ENCODE peak calls at places on chromosomes 12 and 14, in seven cellular contexts. One of them, this sample, is unnamed. For H3K4me1, the result is how much of the 10 kb centered on the place peaks cover.

GRCh38 chr12:5043589-5044419 is at the start of gene KCNA5:
- DNase-seq in psoas muscle: no peak
- DNase-seq in left ventricle myocardium inferior: peak
- DNase-seq in uterus: no peak
- DNase-seq in Karpas-422: no peak
- DNase-seq in thoracic aorta: no peak
- DNase-seq in adrenal gland: no peak
- DNase-seq in this sample: no peak

GRCh38 chr12:115452751-115453281 is 768.8 kb upstream of the TBX3 start:
- DNase-seq in psoas muscle: no peak
- DNase-seq in left ventricle myocardium inferior: no peak
- DNase-seq in uterus: no peak
- DNase-seq in Karpas-422: no peak
- DNase-seq in thoracic aorta: no peak
- DNase-seq in adrenal gland: no peak
- DNase-seq in this sample: no peak

GRCh38 chr12:14710632-14711324 is 14.4 kb upstream of the GUCY2C start:
- DNase-seq in psoas muscle: no peak
- DNase-seq in left ventricle myocardium inferior: no peak
- DNase-seq in uterus: peak
- DNase-seq in Karpas-422: no peak
- DNase-seq in thoracic aorta: no peak
- DNase-seq in adrenal gland: no peak
- DNase-seq in this sample: no peak

GRCh38 chr14:68724914-68725313 is 68.0 kb downstream of the ZFP36L1 start:
- DNase-seq in psoas muscle: no peak
- DNase-seq in left ventricle myocardium inferior: no peak
- DNase-seq in uterus: peak
- DNase-seq in Karpas-422: no peak
- DNase-seq in thoracic aorta: no peak
- DNase-seq in adrenal gland: no peak
- DNase-seq in this sample: no peak

GRCh38 chr14:50954811-50955372 is 10.6 kb upstream of the PYGL start:
- DNase-seq in psoas muscle: no peak
- DNase-seq in left ventricle myocardium inferior: no peak
- DNase-seq in uterus: no peak
- DNase-seq in Karpas-422: peak
- DNase-seq in thoracic aorta: no peak
- DNase-seq in adrenal gland: peak
- DNase-seq in this sample: no peak

GRCh38 chr12:50353404-50353803 is 43.0 kb downstream of the FAM186A start:
- DNase-seq in psoas muscle: no peak
- DNase-seq in left ventricle myocardium inferior: no peak
- DNase-seq in uterus: no peak
- DNase-seq in Karpas-422: no peak
- DNase-seq in thoracic aorta: no peak
- DNase-seq in adrenal gland: no peak
- DNase-seq in this sample: no peak

GRCh38 chr14:85172889-85173458 is 357.0 kb upstream of the FLRT2 start:
- DNase-seq in psoas muscle: no peak
- DNase-seq in left ventricle myocardium inferior: no peak
- DNase-seq in uterus: no peak
- DNase-seq in Karpas-422: no peak
- DNase-seq in thoracic aorta: no peak
- DNase-seq in adrenal gland: no peak
- DNase-seq in this sample: no peak

GRCh38 chr12:110355080-110355479 is 48.4 kb downstream of the ANAPC7 start:
- DNase-seq in psoas muscle: no peak
- DNase-seq in left ventricle myocardium inferior: no peak
- DNase-seq in uterus: no peak
- DNase-seq in Karpas-422: peak
- DNase-seq in thoracic aorta: no peak
- DNase-seq in adrenal gland: no peak
- DNase-seq in this sample: no peak

GRCh38 chr12:63965936-63966602 is 121.6 kb downstream of the SRGAP1 start:
- DNase-seq in psoas muscle: no peak
- DNase-seq in left ventricle myocardium inferior: no peak
- DNase-seq in uterus: no peak
- DNase-seq in Karpas-422: no peak
- DNase-seq in thoracic aorta: no peak
- DNase-seq in adrenal gland: no peak
- DNase-seq in this sample: no peak

GRCh38 chr14:45891417-45892080 is 638.5 kb upstream of the MIS18BP1 start:
- DNase-seq in psoas muscle: no peak
- DNase-seq in left ventricle myocardium inferior: no peak
- DNase-seq in uterus: peak
- DNase-seq in Karpas-422: no peak
- DNase-seq in thoracic aorta: no peak
- DNase-seq in adrenal gland: peak
- DNase-seq in this sample: no peak

GRCh38 chr12:19981944-19982343 is 386.4 kb upstream of the PDE3A start:
- DNase-seq in psoas muscle: no peak
- DNase-seq in left ventricle myocardium inferior: no peak
- DNase-seq in uterus: no peak
- DNase-seq in Karpas-422: no peak
- DNase-seq in thoracic aorta: no peak
- DNase-seq in adrenal gland: no peak
- DNase-seq in this sample: no peak

GRCh38 chr14:26204954-26205479 is 392.8 kb downstream of the NOVA1 start:
- DNase-seq in psoas muscle: peak
- DNase-seq in left ventricle myocardium inferior: peak
- DNase-seq in uterus: peak
- DNase-seq in Karpas-422: no peak
- DNase-seq in thoracic aorta: no peak
- DNase-seq in adrenal gland: peak
- DNase-seq in this sample: no peak

GRCh38 chr14:20631821-20632389 is 9.6 kb downstream of the OR6S1 start:
- DNase-seq in psoas muscle: peak
- DNase-seq in left ventricle myocardium inferior: peak
- DNase-seq in uterus: peak
- DNase-seq in Karpas-422: no peak
- DNase-seq in thoracic aorta: no peak
- DNase-seq in adrenal gland: peak
- DNase-seq in this sample: peak

GRCh38 chr14:20632448-20632830 is 9.1 kb downstream of the OR6S1 start:
- DNase-seq in psoas muscle: no peak
- DNase-seq in left ventricle myocardium inferior: no peak
- DNase-seq in uterus: no peak
- DNase-seq in Karpas-422: no peak
- DNase-seq in thoracic aorta: no peak
- DNase-seq in adrenal gland: no peak
- DNase-seq in this sample: no peak

GRCh38 chr14:20630340-20631022 is 11.0 kb downstream of the OR6S1 start:
- DNase-seq in psoas muscle: no peak
- DNase-seq in left ventricle myocardium inferior: no peak
- DNase-seq in uterus: peak
- DNase-seq in Karpas-422: no peak
- DNase-seq in thoracic aorta: no peak
- DNase-seq in adrenal gland: no peak
- DNase-seq in this sample: no peak

GRCh38 chr14:20631023-20631820 is 10.3 kb downstream of the OR6S1 start:
- DNase-seq in psoas muscle: no peak
- DNase-seq in left ventricle myocardium inferior: no peak
- DNase-seq in uterus: peak
- DNase-seq in Karpas-422: peak
- DNase-seq in thoracic aorta: no peak
- DNase-seq in adrenal gland: peak
- DNase-seq in this sample: peak

DNA sequence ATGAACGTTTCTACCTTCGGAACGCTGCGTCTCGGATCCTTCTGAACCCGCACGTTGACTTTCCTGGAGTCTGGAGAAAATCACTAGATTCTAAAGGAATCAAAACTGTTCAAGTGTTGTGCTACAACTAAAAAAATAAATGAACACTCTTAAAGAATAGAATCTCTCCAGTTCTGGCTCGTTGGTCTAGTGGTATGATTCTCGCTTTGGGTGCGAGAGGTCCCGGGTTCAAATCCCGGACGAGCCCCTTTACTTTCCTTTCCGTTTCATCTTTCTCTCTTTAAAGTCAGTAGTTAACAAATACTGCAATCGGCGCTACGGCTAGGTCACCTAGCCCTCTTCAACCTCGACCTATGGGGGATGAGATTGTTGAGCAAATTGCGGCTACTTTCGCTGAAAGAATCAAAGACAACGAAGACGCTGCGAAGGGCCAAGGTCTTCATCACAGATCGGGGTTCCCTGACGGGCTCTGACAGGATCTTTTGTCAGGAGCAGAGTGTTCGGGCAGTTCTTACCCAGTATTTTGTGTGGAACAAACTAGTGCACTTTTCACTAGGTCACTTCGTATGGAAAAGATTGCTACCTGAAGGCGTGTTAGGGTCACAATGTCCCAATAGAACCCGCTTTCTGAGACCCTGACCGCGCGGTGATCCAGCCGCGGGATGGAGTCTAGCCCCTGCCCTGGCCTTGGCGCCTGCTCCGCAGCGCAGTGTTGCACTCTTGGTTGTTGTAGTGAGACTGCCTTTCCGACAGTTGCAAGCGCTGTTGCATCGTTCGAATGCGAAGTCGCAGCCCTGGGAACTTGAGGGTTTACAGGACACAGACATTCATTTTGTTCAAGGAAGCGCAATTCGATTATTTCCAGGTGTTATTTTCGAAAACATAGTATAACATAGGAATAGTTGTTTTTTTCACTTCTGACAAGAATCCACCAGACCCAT is 8.4 kb downstream of the OR6S1 start:
- DNase-seq in psoas muscle: no peak
- DNase-seq in left ventricle myocardium inferior: no peak
- DNase-seq in uterus: peak
- DNase-seq in Karpas-422: peak
- DNase-seq in thoracic aorta: no peak
- DNase-seq in adrenal gland: peak
- DNase-seq in this sample: peak
- H3K4me3 ChIP-seq in psoas muscle: peak
- H3K4me3 ChIP-seq in left ventricle myocardium inferior: peak
- H3K4me3 ChIP-seq in uterus: peak
- H3K4me3 ChIP-seq in Karpas-422: no peak
- H3K4me3 ChIP-seq in thoracic aorta: peak
- H3K4me3 ChIP-seq in adrenal gland: no peak
- H3K4me3 ChIP-seq in this sample: peak

DNA sequence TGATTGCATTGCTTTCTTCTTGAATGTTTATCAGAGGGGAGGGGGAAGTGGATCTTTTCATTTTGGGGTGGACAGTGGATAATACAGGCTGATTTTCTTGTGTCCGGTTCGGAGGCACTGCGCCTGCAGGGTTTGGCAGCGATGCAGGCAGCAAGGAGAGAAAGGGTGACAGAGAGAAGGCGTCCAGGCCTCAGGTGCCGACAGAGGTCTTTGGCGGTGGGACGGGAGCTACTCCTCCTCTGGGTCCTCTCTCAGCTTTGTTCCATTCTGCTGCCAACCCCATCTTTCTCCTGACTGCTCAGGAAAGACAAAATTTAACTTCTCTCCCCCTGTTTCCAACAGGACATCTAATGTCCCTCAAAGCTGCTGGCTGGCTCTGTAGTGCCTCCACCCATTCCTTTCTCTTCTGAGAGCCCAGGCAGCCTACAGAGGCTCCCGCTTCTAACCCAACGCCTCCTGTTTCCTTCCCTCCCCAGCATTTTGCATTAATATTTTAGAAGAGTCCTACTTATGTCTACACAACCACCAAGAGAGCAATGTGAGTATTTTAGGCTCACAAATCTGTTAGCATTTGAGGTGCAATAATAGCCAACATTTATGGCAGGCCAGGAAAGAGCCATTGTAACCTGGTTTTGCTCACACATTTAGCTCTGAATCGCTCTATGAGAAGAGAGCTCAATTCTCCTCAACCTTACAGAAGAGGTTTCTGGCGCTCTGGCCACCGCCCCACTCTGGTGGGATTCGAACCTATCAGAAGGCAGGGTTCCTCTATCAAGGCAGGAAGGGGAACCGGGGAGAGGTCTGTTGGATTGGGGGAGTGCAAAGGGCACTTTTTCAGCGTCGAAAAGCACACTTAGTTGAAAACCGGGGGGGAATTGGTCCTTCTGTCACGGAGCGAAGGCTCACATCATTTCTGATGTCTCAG is 7.1 kb upstream of the TBX5 start:
- DNase-seq in psoas muscle: no peak
- DNase-seq in left ventricle myocardium inferior: no peak
- DNase-seq in uterus: no peak
- DNase-seq in Karpas-422: no peak
- DNase-seq in thoracic aorta: no peak
- DNase-seq in adrenal gland: no peak
- DNase-seq in this sample: no peak
- H3K27ac ChIP-seq in psoas muscle: no peak
- H3K27ac ChIP-seq in left ventricle myocardium inferior: peak
- H3K27ac ChIP-seq in uterus: no peak
- H3K27ac ChIP-seq in Karpas-422: no peak
- H3K27ac ChIP-seq in thoracic aorta: no peak
- H3K27ac ChIP-seq in adrenal gland: no peak
- H3K27ac ChIP-seq in this sample: no peak

GRCh38 chr14:75431011-75431410 is 3.2 kb downstream of the JDP2 start:
- DNase-seq in psoas muscle: no peak
- DNase-seq in left ventricle myocardium inferior: no peak
- DNase-seq in uterus: no peak
- DNase-seq in Karpas-422: no peak
- DNase-seq in thoracic aorta: no peak
- DNase-seq in adrenal gland: no peak
- DNase-seq in this sample: no peak

GRCh38 chr14:75430526-75430925 is 2.7 kb downstream of the JDP2 start:
- DNase-seq in psoas muscle: peak
- DNase-seq in left ventricle myocardium inferior: peak
- DNase-seq in uterus: no peak
- DNase-seq in Karpas-422: no peak
- DNase-seq in thoracic aorta: no peak
- DNase-seq in adrenal gland: no peak
- DNase-seq in this sample: no peak

GRCh38 chr14:75433631-75434556 is 6.1 kb downstream of the JDP2 start:
- DNase-seq in psoas muscle: no peak
- DNase-seq in left ventricle myocardium inferior: no peak
- DNase-seq in uterus: no peak
- DNase-seq in Karpas-422: no peak
- DNase-seq in thoracic aorta: no peak
- DNase-seq in adrenal gland: no peak
- DNase-seq in this sample: no peak

GRCh38 chr14:75431827-75432226 is 4.0 kb downstream of the JDP2 start:
- DNase-seq in psoas muscle: no peak
- DNase-seq in left ventricle myocardium inferior: no peak
- DNase-seq in uterus: no peak
- DNase-seq in Karpas-422: no peak
- DNase-seq in thoracic aorta: no peak
- DNase-seq in adrenal gland: no peak
- DNase-seq in this sample: no peak

DNA sequence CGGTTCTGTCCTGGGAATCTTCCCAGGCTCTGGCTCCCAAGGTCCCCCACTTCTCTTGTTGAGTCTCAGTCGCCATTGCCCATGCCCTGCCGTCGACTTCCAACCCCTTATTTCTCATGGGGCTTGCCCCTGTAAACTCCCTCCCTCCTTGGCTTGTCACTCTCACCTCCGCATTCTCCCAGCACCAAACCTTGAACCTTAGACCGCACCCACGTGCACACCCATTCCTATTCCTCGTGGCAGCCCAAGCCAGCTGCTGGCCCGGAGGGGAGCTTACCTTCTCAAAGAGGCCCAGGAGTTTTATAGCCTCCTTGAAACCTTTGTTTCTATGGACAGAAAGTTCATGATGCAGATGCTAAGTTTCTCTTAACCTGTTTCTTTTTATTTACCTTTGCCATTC is 4.6 kb downstream of the JDP2 start:
- DNase-seq in psoas muscle: no peak
- DNase-seq in left ventricle myocardium inferior: no peak
- DNase-seq in uterus: no peak
- DNase-seq in Karpas-422: no peak
- DNase-seq in thoracic aorta: no peak
- DNase-seq in adrenal gland: no peak
- DNase-seq in this sample: no peak
- H3K4me1 ChIP-seq in psoas muscle: half or more
- H3K4me1 ChIP-seq in left ventricle myocardium inferior: half or more
- H3K4me1 ChIP-seq in uterus: under half
- H3K4me1 ChIP-seq in Karpas-422: under half
- H3K4me1 ChIP-seq in thoracic aorta: under half
- H3K4me1 ChIP-seq in adrenal gland: half or more
- H3K4me1 ChIP-seq in this sample: under half

GRCh38 chr14:67533754-67534085 is 630 bp downstream of the PLEKHH1 start:
- DNase-seq in psoas muscle: no peak
- DNase-seq in left ventricle myocardium inferior: no peak
- DNase-seq in uterus: no peak
- DNase-seq in Karpas-422: no peak
- DNase-seq in thoracic aorta: no peak
- DNase-seq in adrenal gland: peak
- DNase-seq in this sample: no peak
- H3K4me3 ChIP-seq in psoas muscle: peak
- H3K4me3 ChIP-seq in left ventricle myocardium inferior: peak
- H3K4me3 ChIP-seq in uterus: peak
- H3K4me3 ChIP-seq in Karpas-422: peak
- H3K4me3 ChIP-seq in thoracic aorta: peak
- H3K4me3 ChIP-seq in adrenal gland: peak
- H3K4me3 ChIP-seq in this sample: no peak